ENCODE peak calls at places on chromosome 19, in eight cellular contexts. One of them, this sample, is unnamed.

GRCh38 chr19:6886272-6886671 is 1.1 kb upstream of the ADGRE1 start:
- DNase-seq in endothelial cell of umbilical vein: no peak
- DNase-seq in adrenal gland: no peak
- DNase-seq in H54: no peak
- DNase-seq in body of pancreas: no peak
- DNase-seq in tibial nerve: no peak
- DNase-seq in HCT116: no peak
- DNase-seq in Peyer's patch: no peak
- DNase-seq in this sample: no peak

GRCh38 chr19:35114656-35115537 is 726 bp upstream of the FXYD3 start:
- DNase-seq in endothelial cell of umbilical vein: peak; percentile 60
- DNase-seq in adrenal gland: peak; percentile 45
- DNase-seq in H54: peak; percentile 85
- DNase-seq in body of pancreas: peak; percentile 80
- DNase-seq in tibial nerve: peak; percentile 93
- DNase-seq in HCT116: peak; percentile 51
- DNase-seq in Peyer's patch: peak; percentile 85
- DNase-seq in this sample: peak; percentile 76

GRCh38 chr19:28424041-28424440 is 788.9 kb downstream of the UQCRFS1 start:
- DNase-seq in endothelial cell of umbilical vein: no peak
- DNase-seq in adrenal gland: no peak
- DNase-seq in H54: no peak
- DNase-seq in body of pancreas: no peak
- DNase-seq in tibial nerve: no peak
- DNase-seq in HCT116: no peak
- DNase-seq in Peyer's patch: no peak
- DNase-seq in this sample: no peak

GRCh38 chr19:57171551-57172081 is 4.3 kb upstream of the DUXA start:
- DNase-seq in endothelial cell of umbilical vein: no peak
- DNase-seq in adrenal gland: peak; percentile 60
- DNase-seq in H54: peak; percentile 95
- DNase-seq in body of pancreas: peak; percentile 54
- DNase-seq in tibial nerve: peak; percentile 15
- DNase-seq in HCT116: no peak
- DNase-seq in Peyer's patch: no peak
- DNase-seq in this sample: peak; percentile 58

GRCh38 chr19:43467730-43468129 is 2.3 kb upstream of the LYPD3 start:
- DNase-seq in endothelial cell of umbilical vein: peak; percentile 15
- DNase-seq in adrenal gland: no peak
- DNase-seq in H54: peak; percentile 44
- DNase-seq in body of pancreas: no peak
- DNase-seq in tibial nerve: no peak
- DNase-seq in HCT116: no peak
- DNase-seq in Peyer's patch: no peak
- DNase-seq in this sample: no peak

GRCh38 chr19:10625003-10625761 is at the start of gene SLC44A2:
- DNase-seq in endothelial cell of umbilical vein: peak; percentile 41
- DNase-seq in adrenal gland: peak; percentile 79
- DNase-seq in H54: peak; percentile 91
- DNase-seq in body of pancreas: peak; percentile 95
- DNase-seq in tibial nerve: peak; percentile 61
- DNase-seq in HCT116: peak; percentile 38
- DNase-seq in Peyer's patch: peak; percentile 94
- DNase-seq in this sample: peak; percentile 53

GRCh38 chr19:29631450-29631849 is 25.4 kb downstream of the POP4 start:
- DNase-seq in endothelial cell of umbilical vein: no peak
- DNase-seq in adrenal gland: no peak
- DNase-seq in H54: no peak
- DNase-seq in body of pancreas: no peak
- DNase-seq in tibial nerve: no peak
- DNase-seq in HCT116: no peak
- DNase-seq in Peyer's patch: no peak
- DNase-seq in this sample: no peak

GRCh38 chr19:532578-533484 is 1.3 kb downstream of the CDC34 start:
- DNase-seq in endothelial cell of umbilical vein: peak; percentile 85
- DNase-seq in adrenal gland: peak; percentile 88
- DNase-seq in H54: peak; percentile 69
- DNase-seq in body of pancreas: peak; percentile 89
- DNase-seq in tibial nerve: peak; percentile 58
- DNase-seq in HCT116: peak; percentile 51
- DNase-seq in Peyer's patch: peak; percentile 70
- DNase-seq in this sample: peak; percentile 86

GRCh38 chr19:51743405-51743804 is 8.3 kb downstream of the FPR1 start:
- DNase-seq in endothelial cell of umbilical vein: no peak
- DNase-seq in adrenal gland: no peak
- DNase-seq in H54: no peak
- DNase-seq in body of pancreas: no peak
- DNase-seq in tibial nerve: no peak
- DNase-seq in HCT116: no peak
- DNase-seq in Peyer's patch: no peak
- DNase-seq in this sample: no peak

GRCh38 chr19:37304190-37304883 is 66.6 kb upstream of the ZNF527 start:
- DNase-seq in endothelial cell of umbilical vein: no peak
- DNase-seq in adrenal gland: peak; percentile 32
- DNase-seq in H54: no peak
- DNase-seq in body of pancreas: peak; percentile 66
- DNase-seq in tibial nerve: no peak
- DNase-seq in HCT116: no peak
- DNase-seq in Peyer's patch: no peak
- DNase-seq in this sample: no peak

GRCh38 chr19:41195675-41196497 is 2.9 kb downstream of the CYP2S1 start:
- DNase-seq in endothelial cell of umbilical vein: no peak
- DNase-seq in adrenal gland: no peak
- DNase-seq in H54: no peak
- DNase-seq in body of pancreas: no peak
- DNase-seq in tibial nerve: no peak
- DNase-seq in HCT116: no peak
- DNase-seq in Peyer's patch: no peak
- DNase-seq in this sample: no peak

GRCh38 chr19:45468159-45468651 is 409 bp downstream of the FOSB start:
- DNase-seq in endothelial cell of umbilical vein: no peak
- DNase-seq in adrenal gland: no peak
- DNase-seq in H54: no peak
- DNase-seq in body of pancreas: peak; percentile 46
- DNase-seq in tibial nerve: peak; percentile 26
- DNase-seq in HCT116: no peak
- DNase-seq in Peyer's patch: peak; percentile 63
- DNase-seq in this sample: peak; percentile 81

GRCh38 chr19:55050749-55051532 is 12.0 kb downstream of the RDH13 start:
- DNase-seq in endothelial cell of umbilical vein: no peak
- DNase-seq in adrenal gland: no peak
- DNase-seq in H54: no peak
- DNase-seq in body of pancreas: no peak
- DNase-seq in tibial nerve: no peak
- DNase-seq in HCT116: no peak
- DNase-seq in Peyer's patch: no peak
- DNase-seq in this sample: no peak

GRCh38 chr19:54017266-54017665 is 25.8 kb downstream of the CACNG6 start:
- DNase-seq in endothelial cell of umbilical vein: no peak
- DNase-seq in adrenal gland: no peak
- DNase-seq in H54: no peak
- DNase-seq in body of pancreas: no peak
- DNase-seq in tibial nerve: no peak
- DNase-seq in HCT116: no peak
- DNase-seq in Peyer's patch: no peak
- DNase-seq in this sample: no peak

GRCh38 chr19:44570984-44571684 is 41.7 kb upstream of the CEACAM20 start:
- DNase-seq in endothelial cell of umbilical vein: peak; percentile 82
- DNase-seq in adrenal gland: peak; percentile 73
- DNase-seq in H54: peak; percentile 63
- DNase-seq in body of pancreas: peak; percentile 78
- DNase-seq in tibial nerve: peak; percentile 89
- DNase-seq in HCT116: peak; percentile 76
- DNase-seq in Peyer's patch: no peak
- DNase-seq in this sample: peak; percentile 82

GRCh38 chr19:17358395-17358794 is 18.7 kb downstream of the PLVAP start:
- DNase-seq in endothelial cell of umbilical vein: no peak
- DNase-seq in adrenal gland: no peak
- DNase-seq in H54: peak; percentile 92
- DNase-seq in body of pancreas: no peak
- DNase-seq in tibial nerve: no peak
- DNase-seq in HCT116: peak; percentile 37
- DNase-seq in Peyer's patch: no peak
- DNase-seq in this sample: no peak

GRCh38 chr19:29530549-29531457 is 5.0 kb downstream of the VSTM2B start:
- DNase-seq in endothelial cell of umbilical vein: no peak
- DNase-seq in adrenal gland: no peak
- DNase-seq in H54: no peak
- DNase-seq in body of pancreas: no peak
- DNase-seq in tibial nerve: no peak
- DNase-seq in HCT116: no peak
- DNase-seq in Peyer's patch: peak; percentile 27
- DNase-seq in this sample: no peak

GRCh38 chr19:36528921-36529518 is 949 bp upstream of the ZNF260 start:
- DNase-seq in endothelial cell of umbilical vein: no peak
- DNase-seq in adrenal gland: no peak
- DNase-seq in H54: no peak
- DNase-seq in body of pancreas: no peak
- DNase-seq in tibial nerve: no peak
- DNase-seq in HCT116: no peak
- DNase-seq in Peyer's patch: no peak
- DNase-seq in this sample: no peak

GRCh38 chr19:48741222-48741999 is 1.0 kb upstream of the RASIP1 start:
- DNase-seq in endothelial cell of umbilical vein: peak; percentile 29
- DNase-seq in adrenal gland: peak; percentile 82
- DNase-seq in H54: no peak
- DNase-seq in body of pancreas: peak; percentile 71
- DNase-seq in tibial nerve: no peak
- DNase-seq in HCT116: no peak
- DNase-seq in Peyer's patch: peak; percentile 78
- DNase-seq in this sample: peak; percentile 90
- TF ChIP-seq POLR2A in endothelial cell of umbilical vein: no peak
- TF ChIP-seq POLR2A in adrenal gland: peak; percentile 74
- TF ChIP-seq POLR2A in H54: no peak
- TF ChIP-seq POLR2A in body of pancreas: no peak
- TF ChIP-seq POLR2A in tibial nerve: no peak
- TF ChIP-seq POLR2A in HCT116: no peak
- TF ChIP-seq POLR2A in Peyer's patch: peak; percentile 24
- TF ChIP-seq POLR2A in this sample: peak; percentile 22

GRCh38 chr19:8360196-8360595 is 3.8 kb upstream of the ANGPTL4 start:
- DNase-seq in endothelial cell of umbilical vein: no peak
- DNase-seq in adrenal gland: no peak
- DNase-seq in H54: no peak
- DNase-seq in body of pancreas: no peak
- DNase-seq in tibial nerve: no peak
- DNase-seq in HCT116: no peak
- DNase-seq in Peyer's patch: peak; percentile 29
- DNase-seq in this sample: no peak
- TF ChIP-seq POLR2A in endothelial cell of umbilical vein: no peak
- TF ChIP-seq POLR2A in adrenal gland: no peak
- TF ChIP-seq POLR2A in H54: no peak
- TF ChIP-seq POLR2A in body of pancreas: no peak
- TF ChIP-seq POLR2A in tibial nerve: no peak
- TF ChIP-seq POLR2A in HCT116: no peak
- TF ChIP-seq POLR2A in Peyer's patch: no peak
- TF ChIP-seq POLR2A in this sample: no peak

GRCh38 chr19:16157601-16158000 is 14.1 kb downstream of the HSH2D start:
- DNase-seq in endothelial cell of umbilical vein: no peak
- DNase-seq in adrenal gland: no peak
- DNase-seq in H54: no peak
- DNase-seq in body of pancreas: no peak
- DNase-seq in tibial nerve: no peak
- DNase-seq in HCT116: no peak
- DNase-seq in Peyer's patch: no peak
- DNase-seq in this sample: no peak
- TF ChIP-seq POLR2A in endothelial cell of umbilical vein: no peak
- TF ChIP-seq POLR2A in adrenal gland: no peak
- TF ChIP-seq POLR2A in H54: no peak
- TF ChIP-seq POLR2A in body of pancreas: no peak
- TF ChIP-seq POLR2A in tibial nerve: no peak
- TF ChIP-seq POLR2A in HCT116: no peak
- TF ChIP-seq POLR2A in Peyer's patch: no peak
- TF ChIP-seq POLR2A in this sample: no peak

GRCh38 chr19:13117176-13117771 is 734 bp upstream of the TRMT1 start:
- DNase-seq in endothelial cell of umbilical vein: no peak
- DNase-seq in adrenal gland: no peak
- DNase-seq in H54: no peak
- DNase-seq in body of pancreas: no peak
- DNase-seq in tibial nerve: no peak
- DNase-seq in HCT116: peak; percentile 24
- DNase-seq in Peyer's patch: no peak
- DNase-seq in this sample: no peak

GRCh38 chr19:13118424-13119193 is 545 bp downstream of the NACC1 start:
- DNase-seq in endothelial cell of umbilical vein: no peak
- DNase-seq in adrenal gland: peak; percentile 47
- DNase-seq in H54: no peak
- DNase-seq in body of pancreas: no peak
- DNase-seq in tibial nerve: no peak
- DNase-seq in HCT116: no peak
- DNase-seq in Peyer's patch: peak; percentile 65
- DNase-seq in this sample: peak; percentile 70

GRCh38 chr19:13117772-13118423 is at the start of gene NACC1:
- DNase-seq in endothelial cell of umbilical vein: peak; percentile 87
- DNase-seq in adrenal gland: peak; percentile 86
- DNase-seq in H54: peak; percentile 95
- DNase-seq in body of pancreas: peak; percentile 89
- DNase-seq in tibial nerve: peak; percentile 71
- DNase-seq in HCT116: peak; percentile 89
- DNase-seq in Peyer's patch: peak; percentile 92
- DNase-seq in this sample: peak; percentile 95

GRCh38 chr19:13115936-13116281 is 631 bp downstream of the TRMT1 start:
- DNase-seq in endothelial cell of umbilical vein: no peak
- DNase-seq in adrenal gland: no peak
- DNase-seq in H54: no peak
- DNase-seq in body of pancreas: no peak
- DNase-seq in tibial nerve: no peak
- DNase-seq in HCT116: no peak
- DNase-seq in Peyer's patch: no peak
- DNase-seq in this sample: no peak

GRCh38 chr19:13116282-13117175 is at the start of gene TRMT1:
- DNase-seq in endothelial cell of umbilical vein: peak; percentile 91
- DNase-seq in adrenal gland: peak; percentile 93
- DNase-seq in H54: peak; percentile 97
- DNase-seq in body of pancreas: peak; percentile 91
- DNase-seq in tibial nerve: peak; percentile 98
- DNase-seq in HCT116: peak; percentile 93
- DNase-seq in Peyer's patch: peak; percentile 93
- DNase-seq in this sample: peak; percentile 93
- TF ChIP-seq POLR2A in endothelial cell of umbilical vein: peak; percentile 51
- TF ChIP-seq POLR2A in adrenal gland: peak; percentile 29
- TF ChIP-seq POLR2A in H54: peak; percentile 13
- TF ChIP-seq POLR2A in body of pancreas: peak; percentile 51
- TF ChIP-seq POLR2A in tibial nerve: no peak
- TF ChIP-seq POLR2A in HCT116: peak; percentile 61
- TF ChIP-seq POLR2A in Peyer's patch: no peak
- TF ChIP-seq POLR2A in this sample: no peak